ENCODE peak calls at places on chromosomes 1 and 21, in five cellular contexts. O is prostate gland, B is ovary, T is RWPE1, Y is upper lobe of right lung. H is an unnamed sample.

GRCh38 chr1:206715552-206716518 is 31.1 kb downstream of the MAPKAPK2 start:
- DNase-seq in O (no peak), B (no peak), T (no peak), Y (peak; percentile 17), H (peak; percentile 29)

GRCh38 chr21:32560896-32561295 is 24.4 kb downstream of the TCP10L start:
- DNase-seq in O (no peak), B (no peak), T (no peak), Y (no peak), H (no peak)

GRCh38 chr1:32246888-32247273 is at the start of gene FAM167B:
- DNase-seq in O (no peak), B (peak; percentile 49), T (no peak), Y (no peak), H (peak; percentile 77)

GRCh38 chr1:206834711-206835110 is 30.7 kb upstream of the IL20 start:
- DNase-seq in O (no peak), B (no peak), T (peak; percentile 70), Y (no peak), H (no peak)

GRCh38 chr1:60970081-60970509 is 112.3 kb upstream of the NFIA start:
- DNase-seq in O (no peak), B (no peak), T (peak; percentile 54), Y (no peak), H (no peak)

GRCh38 chr1:226763741-226764264 is 24.7 kb upstream of the ITPKB start:
- DNase-seq in O (no peak), B (no peak), T (peak; percentile 99), Y (no peak), H (no peak)

GRCh38 chr1:171841931-171842723 is 829 bp downstream of the DNM3 start:
- DNase-seq in O (no peak), B (peak; percentile 28), T (peak; percentile 13), Y (peak; percentile 63), H (peak; percentile 64)

GRCh38 chr1:46774297-46774696 is 24.5 kb upstream of the CYP4B1 start:
- DNase-seq in O (no peak), B (no peak), T (no peak), Y (no peak), H (no peak)

GRCh38 chr1:114330451-114330983 is 176.8 kb upstream of the SYT6 start:
- DNase-seq in O (no peak), B (no peak), T (no peak), Y (no peak), H (no peak)

GRCh38 chr1:198253668-198254067 is 96.9 kb downstream of the NEK7 start:
- DNase-seq in O (no peak), B (no peak), T (peak; percentile 56), Y (no peak), H (no peak)

GRCh38 chr21:45551316-45551715 is 9.1 kb upstream of the SLC19A1 start:
- DNase-seq in O (no peak), B (no peak), T (peak; percentile 65), Y (peak; percentile 46), H (no peak)

GRCh38 chr1:235947989-235948388 is 81.3 kb upstream of the LYST start:
- DNase-seq in O (no peak), B (no peak), T (no peak), Y (no peak), H (no peak)

GRCh38 chr1:156337888-156338179 is 258 bp downstream of the CCT3 start:
- DNase-seq in O (no peak), B (no peak), T (no peak), Y (no peak), H (no peak)

GRCh38 chr1:29323636-29324035 is 87.3 kb downstream of the PTPRU start:
- DNase-seq in O (no peak), B (no peak), T (no peak), Y (peak; percentile 51), H (no peak)

GRCh38 chr1:24971539-24971938 is 41.5 kb upstream of the RUNX3 start:
- DNase-seq in O (no peak), B (no peak), T (no peak), Y (no peak), H (no peak)

GRCh38 chr1:155940993-155941844 is at the start of gene RXFP4:
- DNase-seq in O (no peak), B (no peak), T (peak; percentile 44), Y (peak; percentile 82), H (no peak)

GRCh38 chr1:182720465-182720864 is 36.1 kb upstream of the RGS8 start:
- DNase-seq in O (no peak), B (no peak), T (no peak), Y (no peak), H (no peak)

GRCh38 chr1:21335088-21335678 is 44.9 kb upstream of the ECE1 start:
- DNase-seq in O (no peak), B (no peak), T (no peak), Y (no peak), H (peak; percentile 65)
- TF ChIP-seq CTCF in O (no peak), B (no peak), T (no peak), Y (no peak), H (no peak)

DNA sequence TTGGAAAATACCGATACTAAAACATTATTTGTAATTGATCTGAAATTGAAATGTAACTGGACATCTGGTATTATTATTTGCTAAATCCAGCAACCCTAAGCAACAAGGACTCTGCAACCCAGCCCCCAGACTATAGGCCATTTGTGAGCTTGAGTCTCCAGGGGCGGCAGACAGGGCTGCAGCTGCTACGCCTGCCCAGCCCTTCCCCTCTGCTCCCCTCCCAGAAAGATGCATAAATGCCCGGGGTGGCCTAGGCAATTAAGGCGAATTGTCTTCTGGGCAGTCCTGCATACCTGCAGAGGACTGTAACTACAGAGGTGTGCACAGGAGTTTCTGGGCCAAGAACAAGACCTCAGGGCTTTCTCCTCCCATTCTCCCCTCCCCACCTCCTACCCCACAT is 41.2 kb upstream of the LBR start:
- DNase-seq in O (no peak), B (no peak), T (no peak), Y (peak; percentile 27), H (peak; percentile 37)
- TF ChIP-seq CTCF in O (no peak), B (no peak), T (no peak), Y (no peak), H (no peak)

DNA sequence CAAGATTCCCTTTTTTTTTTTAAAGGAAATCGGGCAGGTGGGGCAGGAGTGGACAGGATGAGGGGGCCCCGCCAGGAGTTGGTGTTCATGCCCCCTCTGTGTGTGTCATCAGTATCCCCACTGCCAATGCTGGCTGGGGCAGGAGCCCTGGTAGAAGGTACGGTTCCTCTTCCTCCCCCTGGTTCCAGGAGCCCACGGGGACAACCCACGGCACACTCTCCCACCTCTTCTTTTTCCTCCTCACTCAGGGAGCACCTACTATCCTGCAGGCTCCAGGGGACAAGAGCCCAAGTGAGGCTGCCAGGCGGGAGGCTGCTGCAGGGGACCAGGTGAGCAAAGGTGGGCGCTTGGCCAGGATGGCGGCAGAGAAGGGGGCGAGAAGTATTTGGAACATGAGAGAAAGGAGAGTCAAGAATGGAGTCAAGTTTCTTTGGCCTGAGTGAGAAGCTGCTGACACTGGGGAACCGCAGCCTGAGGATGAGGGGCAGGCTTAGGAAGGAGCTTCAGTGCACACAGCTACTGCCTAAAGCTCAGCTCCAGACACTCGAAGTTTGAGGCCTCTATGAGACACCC is 26.5 kb downstream of the ECE1 start:
- DNase-seq in O (no peak), B (no peak), T (no peak), Y (no peak), H (no peak)
- TF ChIP-seq CTCF in O (no peak), B (no peak), T (no peak), Y (no peak), H (no peak)

GRCh38 chr1:177932123-177932522 is 37.7 kb downstream of the SEC16B start:
- DNase-seq in O (no peak), B (no peak), T (no peak), Y (no peak), H (no peak)

GRCh38 chr1:177925006-177925405 is 44.9 kb downstream of the SEC16B start:
- DNase-seq in O (no peak), B (no peak), T (no peak), Y (no peak), H (no peak)

GRCh38 chr1:177927021-177927596 is 42.7 kb downstream of the SEC16B start:
- DNase-seq in O (no peak), B (no peak), T (peak; percentile 59), Y (no peak), H (no peak)

GRCh38 chr1:177926201-177926600 is 43.7 kb downstream of the SEC16B start:
- DNase-seq in O (no peak), B (no peak), T (no peak), Y (no peak), H (no peak)

DNA sequence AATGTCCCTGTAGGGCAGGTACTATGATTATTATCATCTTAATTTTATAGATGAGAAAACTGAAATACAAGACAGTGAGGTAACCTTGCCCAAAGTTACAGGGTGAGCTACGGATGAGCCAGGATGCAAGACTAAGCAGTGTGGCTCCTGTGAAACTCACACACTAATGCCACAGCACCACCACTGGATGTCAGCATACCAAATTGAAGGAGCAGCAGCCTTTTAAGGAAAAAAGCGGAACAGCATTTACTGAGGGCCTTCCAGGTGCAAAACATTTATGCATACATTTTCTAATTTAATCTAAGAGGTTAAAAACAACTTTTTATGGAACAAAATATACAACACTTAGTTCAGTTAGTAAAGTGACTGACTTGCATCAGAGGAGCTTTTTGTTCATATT is 41.7 kb downstream of the SEC16B start:
- DNase-seq in O (no peak), B (no peak), T (no peak), Y (no peak), H (no peak)
- TF ChIP-seq CTCF in O (no peak), B (no peak), T (no peak), Y (no peak), H (no peak)

DNA sequence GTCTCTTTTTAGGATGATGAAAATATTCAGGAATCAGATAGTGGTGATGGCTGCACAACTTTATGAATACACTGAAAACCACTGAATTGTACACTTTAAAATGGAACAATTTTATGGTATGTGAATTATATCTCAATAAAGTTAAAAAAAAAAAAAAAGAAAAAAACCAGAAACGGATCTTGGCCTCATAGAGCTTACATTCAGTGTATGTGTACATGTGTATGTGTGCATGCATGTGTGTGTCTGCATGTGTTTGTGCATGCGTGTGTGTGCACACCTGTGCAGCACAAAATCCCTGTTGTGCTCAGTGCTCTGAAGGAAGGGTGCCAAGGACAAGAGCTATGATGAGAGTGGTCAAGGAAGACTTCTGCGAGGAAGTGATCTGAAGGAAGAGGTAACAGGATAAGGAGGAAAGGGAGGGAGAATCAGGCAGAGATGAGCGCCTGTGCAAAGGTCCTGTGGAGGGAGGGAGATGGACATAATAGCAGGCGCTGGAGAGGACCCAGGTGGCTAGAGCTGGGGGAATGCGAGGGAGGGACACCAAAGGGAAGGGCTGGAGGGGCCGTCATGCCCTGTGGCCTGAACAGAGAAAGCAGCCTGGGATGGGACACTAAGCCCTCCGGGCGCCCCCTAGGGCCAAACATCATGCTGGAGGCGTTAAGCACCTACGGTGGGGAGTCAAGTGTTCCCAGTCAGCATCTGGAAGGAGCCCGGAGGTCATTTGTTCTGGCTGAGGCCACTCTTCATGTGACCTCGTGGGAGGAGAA is 25.2 kb downstream of the NKAIN1 start:
- DNase-seq in O (no peak), B (no peak), T (no peak), Y (no peak), H (no peak)
- TF ChIP-seq CTCF in O (no peak), B (no peak), T (no peak), Y (no peak), H (no peak)